ENCODE peak calls at places on chromosomes 2 and 18, in four cellular contexts. G is H9, R is IMR-90, T is H1. J is an unnamed sample.

GRCh38 chr2:220106065-220106464 is 478.6 kb downstream of the SLC4A3 start:
- DNase-seq in G (no peak), R (no peak), T (no peak), J (no peak)

GRCh38 chr2:234403074-234403473 is 93.8 kb downstream of the ARL4C start:
- DNase-seq in G (no peak), R (peak; percentile 59), T (no peak), J (no peak)

GRCh38 chr2:234754126-234754525 is 197.7 kb upstream of the SH3BP4 start:
- DNase-seq in G (no peak), R (peak; percentile 52), T (no peak), J (no peak)

GRCh38 chr2:231890896-231891513 is 35.2 kb downstream of the NPPC start:
- DNase-seq in G (no peak), R (no peak), T (no peak), J (no peak)

GRCh38 chr2:109098921-109099273 is 30.1 kb upstream of the SH3RF3 start:
- DNase-seq in G (no peak), R (no peak), T (no peak), J (no peak)

GRCh38 chr2:27370816-27371620 is 602 bp downstream of the SNX17 start:
- DNase-seq in G (no peak), R (peak; percentile 53), T (no peak), J (peak; percentile 56)

GRCh38 chr2:200795044-200795443 is 16.7 kb upstream of the BZW1 start:
- DNase-seq in G (peak; percentile 44), R (no peak), T (no peak), J (peak; percentile 51)

GRCh38 chr2:139217641-139218040 is 437.5 kb upstream of the NXPH2 start:
- DNase-seq in G (no peak), R (no peak), T (no peak), J (no peak)

GRCh38 chr18:39806519-39806918 is 2148.5 kb upstream of the PIK3C3 start:
- DNase-seq in G (no peak), R (no peak), T (no peak), J (peak; percentile 33)

GRCh38 chr2:97654324-97654723 is 8.5 kb downstream of the COX5B start:
- DNase-seq in G (no peak), R (no peak), T (no peak), J (no peak)

GRCh38 chr2:240624950-240625621 is at the start of gene GPR35:
- DNase-seq in G (peak; percentile 24), R (peak; percentile 43), T (no peak), J (no peak)

GRCh38 chr2:138504546-138505239 is 3.1 kb downstream of the SPOPL start:
- DNase-seq in G (no peak), R (no peak), T (no peak), J (no peak)

GRCh38 chr2:188512456-188512855 is 220.8 kb downstream of the GULP1 start:
- DNase-seq in G (no peak), R (peak; percentile 77), T (no peak), J (peak; percentile 60)

GRCh38 chr18:24588440-24588839 is 128.0 kb downstream of the HRH4 start:
- DNase-seq in G (no peak), R (no peak), T (no peak), J (no peak)

GRCh38 chr2:233519787-233520611 is 46.6 kb downstream of the USP40 start:
- DNase-seq in G (no peak), R (no peak), T (no peak), J (no peak)

GRCh38 chr18:11523809-11524208 is 85.6 kb upstream of the SLC35G4 start:
- DNase-seq in G (no peak), R (no peak), T (no peak), J (no peak)

GRCh38 chr2:196086517-196087368 is 18.1 kb upstream of the DNAH7 start:
- DNase-seq in G (no peak), R (no peak), T (no peak), J (no peak)

GRCh38 chr2:235263205-235264120 is 230.4 kb upstream of the AGAP1 start:
- DNase-seq in G (peak; percentile 38), R (peak; percentile 93), T (peak; percentile 10), J (peak; percentile 68)

GRCh38 chr2:29130295-29130694 is 15.1 kb downstream of the CLIP4 start:
- DNase-seq in G (no peak), R (peak; percentile 91), T (no peak), J (peak; percentile 83)

GRCh38 chr2:61785583-61785982 is 68.3 kb downstream of the FAM161A start:
- DNase-seq in G (no peak), R (no peak), T (no peak), J (no peak)

GRCh38 chr2:46690825-46691224 is 211.5 kb downstream of the TMEM247 start:
- DNase-seq in G (no peak), R (peak; percentile 95), T (no peak), J (no peak)

GRCh38 chr2:71697106-71698010 is 244.0 kb downstream of the DYSF start:
- DNase-seq in G (no peak), R (no peak), T (no peak), J (peak; percentile 38)

GRCh38 chr18:58370662-58371061 is 258.2 kb downstream of the ALPK2 start:
- DNase-seq in G (no peak), R (no peak), T (no peak), J (no peak)

GRCh38 chr18:50009772-50010171 is 185.2 kb downstream of the MYO5B start:
- DNase-seq in G (peak; percentile 67), R (peak; percentile 5), T (peak; percentile 21), J (peak; percentile 64)

GRCh38 chr2:121974919-121975654 is 219.6 kb downstream of the TSN start:
- DNase-seq in G (peak; percentile 79), R (peak; percentile 71), T (peak; percentile 27), J (peak; percentile 96)

GRCh38 chr18:71249791-71250190 is 960.9 kb downstream of the SOCS6 start:
- DNase-seq in G (no peak), R (no peak), T (no peak), J (no peak)

GRCh38 chr2:218010838-218011616 is 8.2 kb upstream of the TNS1 start:
- DNase-seq in G (peak; percentile 43), R (no peak), T (no peak), J (no peak)

GRCh38 chr2:86617738-86618137 is 5.9 kb downstream of the RNF103 start:
- DNase-seq in G (no peak), R (no peak), T (no peak), J (no peak)

GRCh38 chr18:72128649-72129048 is 415.5 kb downstream of the CBLN2 start:
- DNase-seq in G (no peak), R (no peak), T (no peak), J (no peak)

GRCh38 chr18:3998698-3999333 is 456.3 kb downstream of the DLGAP1 start:
- DNase-seq in G (no peak), R (peak; percentile 77), T (no peak), J (peak; percentile 48)
- H4K8ac ChIP-seq in G (no peak overlapping the region), R (no peak overlapping the region), T (no peak overlapping the region), J (no peak overlapping the region)

GRCh38 chr2:15806801-15807417 is 133.4 kb upstream of the MYCN start:
- DNase-seq in G (no peak), R (no peak), T (no peak), J (no peak)

GRCh38 chr2:15805206-15805605 is 135.1 kb upstream of the MYCN start:
- DNase-seq in G (no peak), R (no peak), T (no peak), J (no peak)

GRCh38 chr2:15804691-15805090 is 135.7 kb upstream of the MYCN start:
- DNase-seq in G (no peak), R (no peak), T (no peak), J (no peak)

GRCh38 chr2:15803987-15804619 is 136.2 kb upstream of the MYCN start:
- DNase-seq in G (no peak), R (no peak), T (no peak), J (no peak)

DNA sequence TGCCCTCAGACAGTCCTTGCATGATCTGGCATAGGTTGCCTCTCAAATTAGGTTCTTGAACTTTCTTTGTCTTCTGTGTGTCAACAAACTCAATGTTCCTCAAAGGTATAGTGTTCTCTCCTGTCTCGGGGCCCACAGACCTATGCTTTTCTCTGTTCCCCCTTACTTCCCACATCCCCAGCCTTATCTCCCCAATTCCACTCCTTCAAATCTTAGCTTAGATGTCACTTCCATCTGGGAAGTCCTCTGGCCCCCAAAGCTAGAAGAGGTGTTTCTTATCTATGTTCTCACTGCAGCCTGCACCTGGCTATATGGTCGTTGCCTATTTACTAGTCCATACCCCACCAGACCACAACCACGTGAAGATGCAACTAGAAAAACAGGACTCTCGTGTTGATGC is 134.6 kb upstream of the MYCN start:
- DNase-seq in G (no peak), R (no peak), T (no peak), J (no peak)
- H4K5ac ChIP-seq in G (no peak overlapping the region), R (no peak overlapping the region), T (no peak overlapping the region), J (no peak overlapping the region)

GRCh38 chr2:168086805-168087204 is 160.6 kb downstream of the STK39 start:
- DNase-seq in G (no peak), R (no peak), T (no peak), J (no peak)
- H4K8ac ChIP-seq in G (no peak overlapping the region), R (no peak overlapping the region), T (no peak overlapping the region), J (no peak overlapping the region)

GRCh38 chr2:132439703-132440398 is 23.2 kb downstream of the GPR39 start:
- DNase-seq in G (no peak), R (peak; percentile 45), T (no peak), J (peak; percentile 20)
- H4K5ac ChIP-seq in G (no peak overlapping the region), R (peak overlapping the region; percentile 32), T (no peak overlapping the region), J (no peak overlapping the region)

DNA sequence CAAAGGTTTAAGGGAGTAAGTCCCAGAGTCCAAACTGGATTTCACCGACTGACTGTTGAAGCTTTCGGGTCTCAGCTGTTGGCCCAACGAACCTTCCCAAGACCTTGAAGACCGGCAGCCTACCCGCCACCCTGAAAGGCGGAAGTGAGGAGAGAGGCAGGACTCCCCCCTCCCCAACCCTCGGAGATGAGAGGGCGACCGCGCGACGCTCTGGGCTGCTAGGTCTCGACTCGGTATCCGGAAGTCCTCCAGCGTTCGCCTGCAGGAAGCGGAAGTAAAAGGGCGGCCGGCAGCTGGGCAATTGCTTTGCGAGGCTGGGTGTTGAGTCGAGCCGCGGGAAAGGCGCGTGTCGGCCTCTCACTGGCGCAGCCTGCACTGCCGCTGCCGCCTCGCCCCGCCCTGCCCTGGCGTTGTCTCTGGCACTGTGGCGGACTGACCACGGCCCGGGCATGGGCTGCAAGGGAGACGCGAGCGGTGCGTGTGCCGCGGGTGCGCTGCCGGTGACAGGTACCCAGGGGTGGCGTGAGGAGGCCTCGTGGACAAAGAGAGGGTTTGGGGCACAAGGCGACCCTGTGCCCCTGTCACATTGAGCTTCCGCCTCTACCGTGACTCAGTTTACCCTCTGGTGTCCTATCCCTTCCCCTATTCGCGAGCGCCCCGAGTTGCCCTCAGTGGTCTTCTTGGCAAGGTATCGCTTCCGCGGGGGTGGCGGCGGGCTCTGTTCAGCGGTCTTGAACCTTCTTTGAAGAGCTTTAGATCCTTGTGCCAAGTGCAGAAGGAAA is at the start of gene UGGT1:
- DNase-seq in G (peak; percentile 98), R (peak; percentile 96), T (peak; percentile 94), J (peak; percentile 99)
- H4K8ac ChIP-seq in G (no peak within 1 kb of the TSS), R (peak within 1 kb of the TSS; percentile 98), T (peak within 1 kb of the TSS; percentile 87), J (no peak within 1 kb of the TSS)